ENCODE peak calls at places on chromosomes 16 and 17, in four cellular contexts. C, X, J and W are unnamed samples.

GRCh38 chr17:35046740-35047283 is 16.7 kb downstream of the RFFL start:
- DNase-seq in C (no peak), X (no peak), J (peak), W (no peak)

GRCh38 chr16:46748775-46749705 is 896 bp upstream of the MYLK3 start:
- DNase-seq in C (no peak), X (no peak), J (no peak), W (peak)

GRCh38 chr17:30958187-30958586 is 12.7 kb upstream of the RNF135 start:
- DNase-seq in C (no peak), X (peak), J (no peak), W (no peak)

GRCh38 chr16:76081936-76082335 is 195.3 kb upstream of the CNTNAP4 start:
- DNase-seq in C (no peak), X (no peak), J (no peak), W (no peak)

GRCh38 chr17:79407385-79407784 is 203.5 kb downstream of the RBFOX3 start:
- DNase-seq in C (no peak), X (no peak), J (no peak), W (no peak)

GRCh38 chr16:65579050-65579449 is 457.2 kb upstream of the CDH11 start:
- DNase-seq in C (no peak), X (no peak), J (no peak), W (no peak)

GRCh38 chr16:85168732-85169256 is 56.5 kb upstream of the CIBAR2 start:
- DNase-seq in C (no peak), X (peak), J (no peak), W (peak)

GRCh38 chr17:1907818-1908698 is 78.3 kb downstream of the RPA1 start:
- DNase-seq in C (no peak), X (no peak), J (no peak), W (no peak)

GRCh38 chr16:66408181-66409048 is 18.7 kb upstream of the BEAN1 start:
- DNase-seq in C (peak), X (no peak), J (no peak), W (no peak)

GRCh38 chr16:75621170-75621477 is 2.0 kb downstream of the ADAT1 start:
- DNase-seq in C (peak), X (no peak), J (no peak), W (no peak)

GRCh38 chr17:58525239-58525638 is 10.8 kb upstream of the MTMR4 start:
- DNase-seq in C (no peak), X (peak), J (no peak), W (peak)

GRCh38 chr16:84898447-84898846 is 78.7 kb downstream of the CRISPLD2 start:
- DNase-seq in C (peak), X (no peak), J (no peak), W (no peak)

GRCh38 chr16:50584033-50584722 is 36.0 kb downstream of the NKD1 start:
- DNase-seq in C (no peak), X (no peak), J (no peak), W (no peak)

GRCh38 chr17:79160980-79161621 is 86.5 kb downstream of the ENGASE start:
- DNase-seq in C (no peak), X (no peak), J (peak), W (no peak)

GRCh38 chr16:12569061-12569460 is 234.6 kb downstream of the CPPED1 start:
- DNase-seq in C (no peak), X (no peak), J (no peak), W (no peak)

GRCh38 chr17:13671341-13671740 is 69.6 kb upstream of the HS3ST3A1 start:
- DNase-seq in C (no peak), X (no peak), J (no peak), W (no peak)

GRCh38 chr16:30185141-30185682 is 1.8 kb downstream of the CORO1A start:
- DNase-seq in C (no peak), X (no peak), J (no peak), W (peak)

GRCh38 chr17:7982666-7983065 is 19.7 kb upstream of the GUCY2D start:
- DNase-seq in C (no peak), X (no peak), J (no peak), W (no peak)

GRCh38 chr16:55294947-55295346 is 29.1 kb upstream of the IRX6 start:
- DNase-seq in C (no peak), X (no peak), J (no peak), W (peak)

GRCh38 chr16:30958164-30959083 is 870 bp downstream of the SETD1A start:
- DNase-seq in C (peak), X (no peak), J (no peak), W (no peak)

GRCh38 chr17:30323262-30323894 is 10.5 kb downstream of the TMIGD1 start:
- DNase-seq in C (no peak), X (no peak), J (peak), W (no peak)

GRCh38 chr16:86732621-86733297 is 154.4 kb downstream of the FOXL1 start:
- DNase-seq in C (no peak), X (no peak), J (no peak), W (no peak)

GRCh38 chr16:87541004-87541881 is 48.4 kb upstream of the ZCCHC14 start:
- DNase-seq in C (no peak), X (peak), J (no peak), W (peak)

GRCh38 chr17:38419508-38419981 is 8.7 kb upstream of the ARHGAP23 start:
- DNase-seq in C (no peak), X (no peak), J (no peak), W (no peak)

GRCh38 chr16:59154295-59154694 is 420.2 kb upstream of the GOT2 start:
- DNase-seq in C (no peak), X (no peak), J (no peak), W (no peak)

GRCh38 chr17:2171725-2172446 is 117.0 kb downstream of the HIC1 start:
- DNase-seq in C (no peak), X (peak), J (no peak), W (peak)

GRCh38 chr17:19359856-19360255 is 2.7 kb downstream of the B9D1 start:
- DNase-seq in C (no peak), X (no peak), J (no peak), W (no peak)

GRCh38 chr17:10226930-10227695 is 28.7 kb upstream of the GAS7 start:
- DNase-seq in C (peak), X (no peak), J (peak), W (peak)

GRCh38 chr16:68069511-68070248 is 15.5 kb upstream of the NFATC3 start:
- DNase-seq in C (no peak), X (no peak), J (no peak), W (peak)

GRCh38 chr16:51880776-51881175 is 666.2 kb downstream of the TOX3 start:
- DNase-seq in C (peak), X (no peak), J (no peak), W (no peak)

GRCh38 chr17:66541461-66542182 is 239.2 kb downstream of the PRKCA start:
- DNase-seq in C (no peak), X (no peak), J (no peak), W (no peak)

GRCh38 chr17:74858672-74859438 is 830 bp downstream of the GRIN2C start:
- DNase-seq in C (no peak), X (no peak), J (no peak), W (no peak)

GRCh38 chr16:11356573-11357331 is 11.5 kb downstream of the RMI2 start:
- DNase-seq in C (peak), X (peak), J (peak), W (peak)

GRCh38 chr17:4585203-4585939 is 1.0 kb downstream of the SMTNL2 start:
- DNase-seq in C (no peak), X (no peak), J (no peak), W (no peak)

GRCh38 chr17:17181666-17182600 is 24.2 kb downstream of the PLD6 start:
- DNase-seq in C (no peak), X (no peak), J (peak), W (no peak)

GRCh38 chr17:56244268-56244890 is 91.1 kb downstream of the ANKFN1 start:
- DNase-seq in C (no peak), X (no peak), J (no peak), W (no peak)

GRCh38 chr16:70659546-70659945 is 13.2 kb downstream of the IL34 start:
- DNase-seq in C (no peak), X (no peak), J (no peak), W (no peak)

GRCh38 chr17:58303981-58304734 is 23.4 kb upstream of the MPO start:
- DNase-seq in C (peak), X (no peak), J (peak), W (no peak)

GRCh38 chr17:64129765-64130558 is at the start of gene ERN1:
- DNase-seq in C (peak), X (peak), J (peak), W (peak)

GRCh38 chr17:78057113-78057740 is 71.3 kb downstream of the TMC6 start:
- DNase-seq in C (no peak), X (no peak), J (no peak), W (no peak)

GRCh38 chr16:3854740-3855139 is 25.8 kb downstream of the CREBBP start:
- DNase-seq in C (no peak), X (no peak), J (no peak), W (no peak)

GRCh38 chr16:3846087-3846486 is 34.4 kb downstream of the CREBBP start:
- DNase-seq in C (no peak), X (no peak), J (no peak), W (no peak)

GRCh38 chr16:3850544-3850899 is 30.0 kb downstream of the CREBBP start:
- DNase-seq in C (no peak), X (no peak), J (no peak), W (no peak)

GRCh38 chr16:3846595-3847091 is 33.9 kb downstream of the CREBBP start:
- DNase-seq in C (no peak), X (no peak), J (no peak), W (no peak)

GRCh38 chr16:3849751-3850543 is 30.6 kb downstream of the CREBBP start:
- DNase-seq in C (no peak), X (no peak), J (no peak), W (no peak)
- H3K27ac ChIP-seq in C (peak), X (no peak), J (no peak), W (no peak)

GRCh38 chr17:36611345-36612072 is 10.1 kb downstream of the MRM1 start:
- DNase-seq in C (peak), X (no peak), J (no peak), W (no peak)

GRCh38 chr17:36608280-36608679 is 6.9 kb downstream of the MRM1 start:
- DNase-seq in C (no peak), X (no peak), J (no peak), W (no peak)

GRCh38 chr17:36610472-36610871 is 9.1 kb downstream of the MRM1 start:
- DNase-seq in C (no peak), X (no peak), J (no peak), W (no peak)

GRCh38 chr17:36608794-36609497 is 7.6 kb downstream of the MRM1 start:
- DNase-seq in C (peak), X (no peak), J (no peak), W (no peak)

GRCh38 chr17:36609498-36609862 is 8.1 kb downstream of the MRM1 start:
- DNase-seq in C (no peak), X (no peak), J (no peak), W (no peak)
- TF ChIP-seq CTCF in C (no peak), X (no peak), J (no peak), W (no peak)

DNA sequence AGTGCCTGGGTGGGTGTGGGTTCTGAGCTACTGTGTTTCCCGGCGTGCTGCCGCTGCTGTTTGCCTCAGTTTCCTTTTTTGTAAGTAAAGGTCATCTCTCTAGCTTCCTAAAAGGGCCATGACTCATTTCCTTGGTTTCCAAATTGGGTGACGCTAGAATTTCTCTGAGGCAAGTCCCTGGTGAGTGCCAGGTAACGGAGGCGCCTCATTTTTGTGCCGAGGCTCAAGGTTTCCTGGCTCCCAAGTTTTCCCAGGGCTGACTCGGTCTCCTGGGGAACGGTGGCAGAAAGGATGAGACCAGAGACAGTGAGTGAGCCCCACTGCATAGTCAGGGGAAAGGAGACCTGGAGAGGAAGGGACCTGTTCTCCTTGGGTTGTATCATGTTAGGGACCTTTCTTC is 20.3 kb downstream of the MSI2 start:
- DNase-seq in C (no peak), X (no peak), J (no peak), W (no peak)
- H3K27ac ChIP-seq in C (no peak), X (no peak), J (no peak), W (no peak)

GRCh38 chr16:57736419-57737281 is 1.1 kb downstream of the KATNB1 start:
- DNase-seq in C (peak), X (no peak), J (peak), W (no peak)
- TF ChIP-seq CTCF in C (peak), X (peak), J (no peak), W (peak)

DNA sequence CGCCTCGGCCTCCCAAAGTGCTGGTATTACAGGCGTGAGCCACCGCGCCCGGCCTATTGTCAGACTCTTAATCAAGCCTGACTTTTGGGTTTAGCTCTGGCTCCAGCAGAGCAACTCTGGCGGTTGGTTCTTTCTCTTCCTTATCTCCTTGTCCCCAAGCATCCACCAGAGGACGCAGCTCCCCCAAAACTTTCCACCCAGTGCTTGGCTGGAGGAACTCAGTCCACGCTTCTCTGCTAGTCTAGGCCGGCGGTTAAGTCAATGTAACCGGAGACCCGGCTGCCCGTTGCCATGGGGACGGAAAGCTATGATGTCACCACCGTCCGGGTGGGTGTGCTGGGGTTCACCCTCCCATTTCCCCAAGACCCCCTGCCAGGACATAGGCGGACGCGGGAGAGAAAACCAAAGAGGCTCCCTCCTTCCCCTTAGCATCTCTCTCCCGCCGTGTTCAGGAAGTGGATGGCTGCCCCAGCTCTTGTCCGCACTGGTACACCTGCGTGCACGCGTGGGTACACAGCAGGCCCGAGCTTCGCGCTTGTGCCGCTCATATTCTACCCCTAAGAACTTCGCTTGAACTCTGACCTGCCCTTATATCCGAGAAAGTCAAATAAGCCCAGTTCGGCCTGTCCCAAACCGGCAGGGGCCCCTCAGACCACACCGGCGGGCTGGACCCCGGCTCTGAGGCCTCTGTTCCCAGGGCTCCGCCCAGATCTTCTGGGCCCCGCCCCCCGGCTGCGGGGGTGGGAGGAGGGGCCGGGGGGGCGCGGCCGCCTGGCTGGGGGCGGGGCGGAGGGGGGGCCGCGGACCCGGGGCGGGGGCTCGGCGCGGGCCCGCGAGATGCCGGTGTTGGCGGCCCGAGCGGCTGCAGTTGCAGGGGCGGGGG is at the start of gene RND2:
- DNase-seq in C (peak), X (peak), J (peak), W (peak)
- H3K27ac ChIP-seq in C (peak), X (peak), J (peak), W (peak)